ENCODE peak calls at places on chromosomes 7 and 10, in nine cellular contexts. O is left ventricle myocardium inferior, Y is skeletal muscle cell, V is COR-L47, H is germinal center, T is nephron progenitor cell, Q is EH, R is GM19239, W is KG1. L is an unnamed sample.

GRCh38 chr7:81751619-81752317 is 18.1 kb downstream of the HGF start:
- DNase-seq in O (no peak), Y (no peak), V (no peak), H (no peak), T (no peak), Q (no peak), R (no peak), W (no peak), L (no peak)

GRCh38 chr7:68321776-68322496 is 1276.3 kb upstream of the AUTS2 start:
- DNase-seq in O (no peak), Y (no peak), V (no peak), H (no peak), T (no peak), Q (no peak), R (no peak), W (no peak), L (no peak)

GRCh38 chr10:78746178-78746763 is 322.5 kb upstream of the ZMIZ1 start:
- DNase-seq in O (no peak), Y (no peak), V (no peak), H (no peak), T (no peak), Q (no peak), R (no peak), W (no peak), L (no peak)

GRCh38 chr7:2645274-2645868 is 13.6 kb downstream of the TTYH3 start:
- DNase-seq in O (no peak), Y (no peak), V (no peak), H (no peak), T (no peak), Q (peak; percentile 61), R (peak; percentile 82), W (peak; percentile 83), L (no peak)

GRCh38 chr7:20114463-20114862 is 102.7 kb downstream of the MACC1 start:
- DNase-seq in O (no peak), Y (no peak), V (no peak), H (peak; percentile 44), T (no peak), Q (no peak), R (peak; percentile 42), W (peak; percentile 44), L (no peak)

GRCh38 chr7:120996333-120996982 is 7.9 kb downstream of the CPED1 start:
- DNase-seq in O (peak; percentile 21), Y (peak; percentile 81), V (peak; percentile 42), H (peak; percentile 3), T (no peak), Q (peak; percentile 95), R (no peak), W (peak; percentile 81), L (no peak)

GRCh38 chr7:46745700-46746090 is 824.6 kb upstream of the IGFBP3 start:
- DNase-seq in O (no peak), Y (no peak), V (no peak), H (no peak), T (no peak), Q (peak; percentile 42), R (no peak), W (no peak), L (no peak)

GRCh38 chr10:44913312-44914079 is 2.4 kb downstream of the TMEM72 start:
- DNase-seq in O (no peak), Y (no peak), V (no peak), H (no peak), T (peak; percentile 37), Q (no peak), R (peak; percentile 21), W (peak; percentile 45), L (no peak)

GRCh38 chr10:9301148-9301547 is 1246.7 kb downstream of the GATA3 start:
- DNase-seq in O (no peak), Y (no peak), V (no peak), H (no peak), T (no peak), Q (peak; percentile 32), R (no peak), W (peak; percentile 9), L (no peak)

GRCh38 chr10:127463548-127463947 is 85.6 kb upstream of the NPS start:
- DNase-seq in O (no peak), Y (no peak), V (no peak), H (no peak), T (no peak), Q (no peak), R (no peak), W (no peak), L (no peak)

GRCh38 chr7:91249506-91250233 is 14.6 kb upstream of the FZD1 start:
- DNase-seq in O (no peak), Y (no peak), V (no peak), H (no peak), T (no peak), Q (peak; percentile 81), R (no peak), W (no peak), L (no peak)

GRCh38 chr7:71925663-71926062 is 486.5 kb downstream of the CALN1 start:
- DNase-seq in O (no peak), Y (no peak), V (no peak), H (no peak), T (no peak), Q (no peak), R (no peak), W (no peak), L (no peak)

GRCh38 chr7:21603972-21604749 is 61.3 kb downstream of the DNAH11 start:
- DNase-seq in O (no peak), Y (no peak), V (no peak), H (no peak), T (no peak), Q (peak; percentile 56), R (no peak), W (no peak), L (no peak)

GRCh38 chr7:2162959-2163358 is 69.8 kb downstream of the MAD1L1 start:
- DNase-seq in O (no peak), Y (no peak), V (no peak), H (no peak), T (no peak), Q (peak; percentile 8), R (no peak), W (no peak), L (no peak)

GRCh38 chr10:117175215-117175900 is 21.9 kb upstream of the KCNK18 start:
- DNase-seq in O (no peak), Y (no peak), V (peak; percentile 2), H (no peak), T (no peak), Q (no peak), R (no peak), W (no peak), L (peak; percentile 35)

GRCh38 chr10:123569436-123570010 is 96.6 kb upstream of the GPR26 start:
- DNase-seq in O (no peak), Y (no peak), V (no peak), H (no peak), T (no peak), Q (no peak), R (no peak), W (no peak), L (no peak)

GRCh38 chr10:11505636-11506035 is 105.8 kb downstream of the USP6NL start:
- DNase-seq in O (no peak), Y (no peak), V (no peak), H (no peak), T (no peak), Q (no peak), R (no peak), W (no peak), L (no peak)

GRCh38 chr7:141231018-141231792 is 157.3 kb downstream of the TMEM178B start:
- DNase-seq in O (peak; percentile 47), Y (no peak), V (peak; percentile 73), H (no peak), T (peak; percentile 33), Q (peak; percentile 39), R (no peak), W (no peak), L (peak; percentile 10)

GRCh38 chr7:32070406-32071360 is at the start of gene PDE1C:
- DNase-seq in O (peak; percentile 80), Y (no peak), V (no peak), H (no peak), T (peak; percentile 63), Q (peak; percentile 48), R (no peak), W (no peak), L (peak; percentile 75)

GRCh38 chr7:121620206-121620605 is 224.1 kb upstream of the FAM3C start:
- DNase-seq in O (no peak), Y (no peak), V (no peak), H (no peak), T (no peak), Q (no peak), R (no peak), W (no peak), L (no peak)

GRCh38 chr10:5023126-5023701 is 19.6 kb upstream of the AKR1C2 start:
- DNase-seq in O (no peak), Y (no peak), V (no peak), H (no peak), T (no peak), Q (no peak), R (no peak), W (no peak), L (no peak)

GRCh38 chr10:131838921-131839320 is 61.9 kb upstream of the PPP2R2D start:
- DNase-seq in O (no peak), Y (no peak), V (no peak), H (no peak), T (peak; percentile 1), Q (no peak), R (no peak), W (no peak), L (no peak)

GRCh38 chr10:121284952-121285351 is 313.3 kb downstream of the FGFR2 start:
- DNase-seq in O (no peak), Y (no peak), V (peak; percentile 5), H (no peak), T (no peak), Q (no peak), R (no peak), W (no peak), L (no peak)

GRCh38 chr7:155590215-155591023 is 44.1 kb upstream of the CNPY1 start:
- DNase-seq in O (peak; percentile 44), Y (no peak), V (peak; percentile 94), H (no peak), T (no peak), Q (peak; percentile 7), R (no peak), W (peak; percentile 46), L (peak; percentile 13)

GRCh38 chr10:27890971-27891370 is 107.9 kb downstream of the ODAD2 start:
- DNase-seq in O (no peak), Y (no peak), V (no peak), H (no peak), T (no peak), Q (no peak), R (no peak), W (no peak), L (no peak)

GRCh38 chr10:5861269-5862031 is 28.2 kb downstream of the ANKRD16 start:
- DNase-seq in O (no peak), Y (peak; percentile 49), V (no peak), H (no peak), T (no peak), Q (peak; percentile 95), R (no peak), W (no peak), L (no peak)

GRCh38 chr10:124223001-124223710 is 129.8 kb upstream of the CHST15 start:
- DNase-seq in O (no peak), Y (no peak), V (no peak), H (no peak), T (no peak), Q (no peak), R (no peak), W (no peak), L (no peak)

GRCh38 chr7:33669251-33669670 is 236.1 kb upstream of the BMPER start:
- DNase-seq in O (no peak), Y (no peak), V (no peak), H (no peak), T (no peak), Q (peak; percentile 26), R (no peak), W (no peak), L (no peak)

GRCh38 chr7:78052112-78052511 is 253.5 kb downstream of the PHTF2 start:
- DNase-seq in O (no peak), Y (no peak), V (no peak), H (no peak), T (peak; percentile 31), Q (no peak), R (no peak), W (no peak), L (no peak)

GRCh38 chr7:3063016-3063753 is 19.5 kb upstream of the CARD11 start:
- DNase-seq in O (no peak), Y (no peak), V (no peak), H (no peak), T (no peak), Q (no peak), R (peak; percentile 48), W (no peak), L (no peak)

GRCh38 chr10:44466236-44466635 is 81.3 kb upstream of the CXCL12 start:
- DNase-seq in O (no peak), Y (no peak), V (no peak), H (no peak), T (no peak), Q (peak; percentile 86), R (no peak), W (no peak), L (no peak)

L was measured in C1 segment of cervical spinal cord.